ENCODE peak calls at places on chromosomes 7 and 10, in five cellular contexts. One of them, this sample, is unnamed.
A peak's percentile ranks its signal among the peaks of the same experiment; 100 is the strongest.

GRCh38 chr7:44461387-44461786 is 29.1 kb downstream of the NUDCD3 start:
- DNase-seq in heart left ventricle: no peak
- DNase-seq in transverse colon: no peak
- DNase-seq in IMR-90: peak; percentile 79
- DNase-seq in mucosa of descending colon: no peak
- DNase-seq in this sample: peak; percentile 69

GRCh38 chr10:117543245-117543998 is 876 bp downstream of the EMX2 start:
- DNase-seq in heart left ventricle: no peak
- DNase-seq in transverse colon: no peak
- DNase-seq in IMR-90: no peak
- DNase-seq in mucosa of descending colon: no peak
- DNase-seq in this sample: peak; percentile 36

GRCh38 chr10:83764681-83765080 is 374.6 kb upstream of the GHITM start:
- DNase-seq in heart left ventricle: no peak
- DNase-seq in transverse colon: no peak
- DNase-seq in IMR-90: no peak
- DNase-seq in mucosa of descending colon: no peak
- DNase-seq in this sample: no peak

GRCh38 chr7:148303295-148304013 is 287.1 kb upstream of the C7orf33 start:
- DNase-seq in heart left ventricle: peak; percentile 77
- DNase-seq in transverse colon: peak; percentile 39
- DNase-seq in IMR-90: no peak
- DNase-seq in mucosa of descending colon: peak; percentile 32
- DNase-seq in this sample: peak; percentile 3

GRCh38 chr7:123624527-123625183 is 23.0 kb downstream of the ASB15 start:
- DNase-seq in heart left ventricle: peak; percentile 61
- DNase-seq in transverse colon: peak; percentile 34
- DNase-seq in IMR-90: peak; percentile 25
- DNase-seq in mucosa of descending colon: peak; percentile 36
- DNase-seq in this sample: no peak

GRCh38 chr7:50769160-50769484 is 13.6 kb downstream of the GRB10 start:
- DNase-seq in heart left ventricle: no peak
- DNase-seq in transverse colon: no peak
- DNase-seq in IMR-90: no peak
- DNase-seq in mucosa of descending colon: no peak
- DNase-seq in this sample: no peak

GRCh38 chr7:67725437-67725836 is 728.8 kb downstream of the TYW1 start:
- DNase-seq in heart left ventricle: no peak
- DNase-seq in transverse colon: no peak
- DNase-seq in IMR-90: no peak
- DNase-seq in mucosa of descending colon: no peak
- DNase-seq in this sample: no peak

GRCh38 chr10:5860039-5860438 is 29.7 kb downstream of the ANKRD16 start:
- DNase-seq in heart left ventricle: no peak
- DNase-seq in transverse colon: no peak
- DNase-seq in IMR-90: no peak
- DNase-seq in mucosa of descending colon: no peak
- DNase-seq in this sample: peak; percentile 46

GRCh38 chr10:59361659-59362183 is 628 bp downstream of the FAM13C start:
- DNase-seq in heart left ventricle: no peak
- DNase-seq in transverse colon: no peak
- DNase-seq in IMR-90: peak; percentile 4
- DNase-seq in mucosa of descending colon: no peak
- DNase-seq in this sample: no peak

GRCh38 chr10:30557884-30558283 is 71.7 kb downstream of the LYZL2 start:
- DNase-seq in heart left ventricle: no peak
- DNase-seq in transverse colon: no peak
- DNase-seq in IMR-90: peak; percentile 47
- DNase-seq in mucosa of descending colon: no peak
- DNase-seq in this sample: no peak

GRCh38 chr10:8059191-8059936 is 4.9 kb downstream of the GATA3 start:
- DNase-seq in heart left ventricle: no peak
- DNase-seq in transverse colon: no peak
- DNase-seq in IMR-90: no peak
- DNase-seq in mucosa of descending colon: no peak
- DNase-seq in this sample: no peak
- H3K4me3 ChIP-seq in heart left ventricle: no peak overlapping the region
- H3K4me3 ChIP-seq in transverse colon: no peak overlapping the region
- H3K4me3 ChIP-seq in IMR-90: no peak overlapping the region
- H3K4me3 ChIP-seq in mucosa of descending colon: no peak overlapping the region
- H3K4me3 ChIP-seq in this sample: no peak overlapping the region

DNA sequence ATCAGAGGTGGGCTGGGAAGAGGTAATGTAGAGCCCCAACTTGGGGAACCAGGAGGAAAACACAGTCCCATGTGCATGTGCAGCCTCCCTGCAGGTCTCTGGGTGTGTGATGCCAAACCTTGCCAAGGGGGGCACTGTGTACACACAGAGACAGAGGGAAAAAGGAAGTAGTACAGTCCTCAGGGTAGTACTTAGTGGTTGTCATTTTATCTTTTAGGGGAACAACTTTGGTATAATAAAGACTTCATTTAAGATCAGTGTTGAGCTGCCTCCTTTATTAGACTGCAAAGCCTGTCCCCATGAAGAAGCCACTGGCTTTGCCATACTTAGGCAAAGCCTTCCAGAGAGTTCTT is 151.8 kb downstream of the CDH23 start:
- DNase-seq in heart left ventricle: no peak
- DNase-seq in transverse colon: no peak
- DNase-seq in IMR-90: peak; percentile 0
- DNase-seq in mucosa of descending colon: no peak
- DNase-seq in this sample: peak; percentile 25
- TF ChIP-seq CTCF in heart left ventricle: peak; percentile 13
- TF ChIP-seq CTCF in transverse colon: no peak
- TF ChIP-seq CTCF in IMR-90: peak; percentile 29
- TF ChIP-seq CTCF in mucosa of descending colon: no peak
- TF ChIP-seq CTCF in this sample: peak; percentile 34

DNA sequence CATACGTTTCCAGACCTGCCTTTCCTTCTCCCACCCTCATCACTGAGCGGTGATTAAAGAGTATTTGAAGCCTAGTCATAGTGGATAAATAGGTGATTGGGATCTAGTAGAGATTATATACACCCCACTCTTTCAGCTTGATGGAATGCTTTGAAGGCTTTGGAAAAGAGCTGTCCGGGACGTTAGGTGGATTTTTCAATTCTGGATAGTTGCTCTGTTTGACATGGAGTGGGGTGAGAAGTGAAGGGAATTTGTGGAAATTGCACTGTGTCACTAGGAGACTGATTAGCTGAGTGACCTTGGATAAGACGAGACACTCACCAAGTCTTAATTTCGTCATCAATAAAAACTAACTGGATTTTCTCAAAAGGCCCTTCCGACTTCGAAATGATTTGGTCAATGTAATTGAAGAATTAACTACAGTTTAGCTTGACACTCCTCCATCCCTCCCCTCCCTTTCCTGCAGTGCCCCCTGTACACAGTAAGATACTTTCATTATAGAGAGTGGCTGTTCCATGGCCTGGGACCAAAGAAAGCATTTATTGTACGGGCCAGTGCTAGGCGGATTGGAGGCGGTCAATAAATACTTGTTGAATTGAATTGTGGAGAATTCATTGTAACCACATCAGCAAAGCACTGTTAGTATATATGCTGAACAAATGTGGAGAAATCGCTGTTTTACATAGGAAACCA is 959 bp downstream of the ZKSCAN1 start:
- DNase-seq in heart left ventricle: no peak
- DNase-seq in transverse colon: peak; percentile 47
- DNase-seq in IMR-90: no peak
- DNase-seq in mucosa of descending colon: no peak
- DNase-seq in this sample: peak; percentile 12
- H3K4me3 ChIP-seq in heart left ventricle: peak overlapping the region; percentile 97
- H3K4me3 ChIP-seq in transverse colon: peak overlapping the region; percentile 97
- H3K4me3 ChIP-seq in IMR-90: peak overlapping the region; percentile 100
- H3K4me3 ChIP-seq in mucosa of descending colon: peak overlapping the region; percentile 98
- H3K4me3 ChIP-seq in this sample: peak overlapping the region; percentile 99

GRCh38 chr10:97596101-97597055 is 6.9 kb downstream of the C10orf62 start:
- DNase-seq in heart left ventricle: no peak
- DNase-seq in transverse colon: no peak
- DNase-seq in IMR-90: peak; percentile 86
- DNase-seq in mucosa of descending colon: no peak
- DNase-seq in this sample: peak; percentile 88
- TF ChIP-seq CTCF in heart left ventricle: no peak
- TF ChIP-seq CTCF in transverse colon: no peak
- TF ChIP-seq CTCF in IMR-90: peak; percentile 4
- TF ChIP-seq CTCF in mucosa of descending colon: no peak
- TF ChIP-seq CTCF in this sample: no peak

DNA sequence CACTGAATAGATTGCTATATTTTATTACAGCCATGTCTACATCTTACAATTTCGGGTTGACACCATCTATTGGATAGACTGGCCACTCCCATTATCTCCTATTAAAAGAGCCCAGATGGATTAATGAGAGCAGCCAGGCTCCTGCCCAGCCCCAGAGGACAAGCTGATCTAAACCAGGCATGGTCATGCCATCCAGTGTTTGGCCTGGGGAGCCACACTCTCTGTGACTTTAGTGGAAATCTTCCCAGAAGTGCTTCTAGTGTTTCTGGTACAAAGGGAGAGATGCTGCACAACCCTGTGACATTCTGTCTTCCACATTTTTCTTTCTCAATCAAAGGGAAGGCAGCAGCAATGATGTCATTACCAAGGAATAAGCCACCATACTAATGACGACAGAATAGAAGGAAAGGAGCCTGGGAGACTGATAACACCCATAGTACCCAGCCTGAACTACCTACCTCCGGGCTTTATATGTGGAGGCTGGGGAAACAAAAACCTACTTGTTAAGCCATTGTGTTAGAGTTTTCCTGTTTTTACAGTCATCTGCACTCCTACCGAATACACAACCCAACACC is 5.0 kb downstream of the NEBL start:
- DNase-seq in heart left ventricle: peak; percentile 65
- DNase-seq in transverse colon: no peak
- DNase-seq in IMR-90: no peak
- DNase-seq in mucosa of descending colon: no peak
- DNase-seq in this sample: no peak
- H3K4me3 ChIP-seq in heart left ventricle: peak overlapping the region; percentile 67
- H3K4me3 ChIP-seq in transverse colon: no peak overlapping the region
- H3K4me3 ChIP-seq in IMR-90: no peak overlapping the region
- H3K4me3 ChIP-seq in mucosa of descending colon: no peak overlapping the region
- H3K4me3 ChIP-seq in this sample: no peak overlapping the region

This sample was measured in foreskin fibroblast.